ENCODE peak calls at places on chromosomes 13 and 19, in four cellular contexts. Z, L, J and S are unnamed samples.

GRCh38 chr13:53264751-53265150 is 236.1 kb downstream of the OLFM4 start:
- DNase-seq in L (no peak), J (no peak), Z (no peak), S (no peak)

GRCh38 chr13:112545866-112546265 is 42.1 kb downstream of the TUBGCP3 start:
- DNase-seq in J (no peak), Z (no peak), L (no peak), S (no peak)

GRCh38 chr13:109110159-109110558 is 480.7 kb downstream of the MYO16 start:
- DNase-seq in L (no peak), Z (no peak), J (no peak), S (no peak)

GRCh38 chr19:49069026-49069425 is 3.5 kb downstream of the KCNA7 start:
- DNase-seq in L (no peak), J (no peak), Z (no peak), S (no peak)

GRCh38 chr13:101569807-101570206 is 117.3 kb downstream of the ITGBL1 start:
- DNase-seq in Z (no peak), L (no peak), J (no peak), S (no peak)

GRCh38 chr19:17865364-17866311 is 5.9 kb downstream of the RPL18A start:
- DNase-seq in J (no peak), Z (no peak), L (peak; percentile 53), S (no peak)

GRCh38 chr13:35891973-35892441 is 239.2 kb downstream of the DCLK1 start:
- DNase-seq in J (no peak), Z (no peak), L (no peak), S (no peak)

GRCh38 chr19:39671739-39672363 is 16.1 kb downstream of the LGALS16 start:
- DNase-seq in J (peak; percentile 32), L (peak; percentile 48), Z (no peak), S (peak; percentile 54)

GRCh38 chr19:5990289-5990797 is 12.4 kb upstream of the RANBP3 start:
- DNase-seq in L (no peak), J (no peak), Z (no peak), S (no peak)

GRCh38 chr19:33124207-33125098 is 7.5 kb upstream of the WDR88 start:
- DNase-seq in L (no peak), Z (no peak), J (no peak), S (no peak)

GRCh38 chr13:110187501-110188161 is 119.3 kb downstream of the COL4A1 start:
- DNase-seq in L (no peak), Z (no peak), J (no peak), S (no peak)

GRCh38 chr13:98664510-98664909 is 87.6 kb upstream of the STK24 start:
- DNase-seq in L (no peak), Z (no peak), J (no peak), S (no peak)

GRCh38 chr13:94232956-94233355 is 246.5 kb downstream of the DCT start:
- DNase-seq in J (no peak), L (no peak), Z (no peak), S (no peak)

GRCh38 chr13:30143671-30144400 is 163.5 kb downstream of the KATNAL1 start:
- DNase-seq in L (no peak), Z (no peak), J (no peak), S (peak; percentile 44)

GRCh38 chr13:66225071-66225470 is 1005.1 kb downstream of the PCDH9 start:
- DNase-seq in L (no peak), Z (no peak), J (no peak), S (no peak)

GRCh38 chr19:33771308-33772101 is 25.2 kb upstream of the KCTD15 start:
- DNase-seq in J (peak; percentile 10), Z (peak; percentile 29), L (peak; percentile 79), S (peak; percentile 78)

GRCh38 chr19:48480476-48481190 is 11.5 kb downstream of the CYTH2 start:
- DNase-seq in L (peak; percentile 71), J (no peak), Z (peak; percentile 66), S (peak; percentile 69)

GRCh38 chr19:38617764-38618589 is at the start of gene MAP4K1:
- DNase-seq in L (peak; percentile 85), J (no peak), Z (peak; percentile 18), S (peak; percentile 86)

GRCh38 chr19:38799104-38799503 is 10.1 kb downstream of the LGALS7B start:
- DNase-seq in L (no peak), Z (no peak), J (no peak), S (no peak)

GRCh38 chr19:18775586-18776287 is 15.4 kb downstream of the COMP start:
- DNase-seq in Z (no peak), L (no peak), J (no peak), S (no peak)

GRCh38 chr19:16496613-16496983 is 404 bp downstream of the C19orf44 start:
- DNase-seq in L (no peak), J (peak; percentile 34), Z (no peak), S (no peak)

GRCh38 chr13:38223093-38223492 is 126.6 kb upstream of the UFM1 start:
- DNase-seq in J (no peak), Z (no peak), L (no peak), S (no peak)

GRCh38 chr13:39559838-39560237 is 43.2 kb downstream of the LHFPL6 start:
- DNase-seq in L (no peak), Z (peak; percentile 3), J (peak; percentile 36), S (no peak)

GRCh38 chr13:68439821-68440220 is 1209.7 kb upstream of the PCDH9 start:
- DNase-seq in Z (no peak), J (no peak), L (no peak), S (no peak)

GRCh38 chr13:75744127-75744526 is 108.0 kb downstream of the LMO7 start:
- DNase-seq in L (no peak), Z (no peak), J (no peak), S (no peak)

GRCh38 chr13:110125157-110125556 is 181.8 kb downstream of the COL4A1 start:
- DNase-seq in L (no peak), J (no peak), Z (no peak), S (no peak)

GRCh38 chr13:50798923-50799322 is 44.6 kb downstream of the DLEU7 start:
- DNase-seq in L (no peak), Z (no peak), J (no peak), S (no peak)

GRCh38 chr13:107822006-107822405 is 393.3 kb downstream of the LIG4 start:
- DNase-seq in Z (no peak), J (no peak), L (no peak), S (no peak)

GRCh38 chr13:39102981-39103490 is 64.8 kb downstream of the NHLRC3 start:
- DNase-seq in L (no peak), Z (no peak), J (peak; percentile 71), S (no peak)

GRCh38 chr13:38866649-38867048 is 124.0 kb downstream of the STOML3 start:
- DNase-seq in J (no peak), Z (no peak), L (no peak), S (no peak)

GRCh38 chr13:75486654-75487053 is 4.7 kb upstream of the TBC1D4 start:
- DNase-seq in J (no peak), L (no peak), Z (no peak), S (no peak)

GRCh38 chr13:44045179-44045562 is 165.5 kb downstream of the LACC1 start:
- DNase-seq in J (peak; percentile 21), L (no peak), Z (peak; percentile 2), S (no peak)

GRCh38 chr19:29805026-29805925 is 6.5 kb upstream of the CCNE1 start:
- DNase-seq in J (no peak), L (no peak), Z (no peak), S (no peak)

GRCh38 chr19:34186205-34186604 is 13.9 kb downstream of the LSM14A start:
- DNase-seq in J (no peak), Z (no peak), L (no peak), S (no peak)